ENCODE peak calls at places on chromosome 17, in six cellular contexts. B is A549, T is AG10803, S is H9, R is breast epithelium, G is brain microvascular endothelial cell. H is an unnamed sample.

GRCh38 chr17:6163632-6164319 is 93.6 kb downstream of the WSCD1 start:
- DNase-seq in G (no peak), B (no peak), S (peak; percentile 26), R (no peak), T (peak; percentile 47), H (no peak)

GRCh38 chr17:72516772-72517399 is 396.1 kb downstream of the SOX9 start:
- DNase-seq in S (no peak), G (no peak), R (no peak), B (peak; percentile 59), T (peak; percentile 40), H (no peak)

GRCh38 chr17:60901222-60901621 is 223.6 kb downstream of the BCAS3 start:
- DNase-seq in G (no peak), R (no peak), S (no peak), T (no peak), B (no peak), H (no peak)

GRCh38 chr17:2064147-2064489 is 9.2 kb downstream of the HIC1 start:
- DNase-seq in B (no peak), G (no peak), T (no peak), R (no peak), S (no peak), H (no peak)

GRCh38 chr17:66953661-66954060 is 10.8 kb upstream of the CACNG4 start:
- DNase-seq in S (no peak), G (no peak), R (no peak), T (peak; percentile 18), B (no peak), H (no peak)

GRCh38 chr17:7139400-7139799 is 24.8 kb upstream of the ASGR2 start:
- DNase-seq in T (no peak), B (no peak), S (no peak), R (no peak), G (no peak), H (no peak)

GRCh38 chr17:66963521-66964082 is 905 bp upstream of the CACNG4 start:
- DNase-seq in T (no peak), S (peak; percentile 65), G (no peak), R (no peak), B (no peak), H (no peak)

GRCh38 chr17:47687748-47688147 is 6.2 kb upstream of the TBKBP1 start:
- DNase-seq in T (peak; percentile 47), R (no peak), G (no peak), B (no peak), S (peak; percentile 71), H (no peak)

GRCh38 chr17:935485-935884 is 44.1 kb downstream of the NXN start:
- DNase-seq in G (no peak), T (no peak), B (no peak), R (no peak), S (no peak), H (no peak)

GRCh38 chr17:17882182-17882581 is 45.4 kb upstream of the SREBF1 start:
- DNase-seq in T (no peak), R (no peak), G (no peak), S (peak; percentile 62), B (no peak), H (no peak)

GRCh38 chr17:69468211-69468610 is 53.7 kb downstream of the MAP2K6 start:
- DNase-seq in T (no peak), G (no peak), R (no peak), S (no peak), B (no peak), H (no peak)

GRCh38 chr17:71405101-71405500 is 715.7 kb upstream of the SOX9 start:
- DNase-seq in B (no peak), R (no peak), S (no peak), T (no peak), G (no peak), H (no peak)

GRCh38 chr17:66715745-66716156 is 119.2 kb upstream of the CACNG5 start:
- DNase-seq in G (peak; percentile 68), R (no peak), T (peak; percentile 65), S (peak; percentile 62), B (peak; percentile 89), H (no peak)

GRCh38 chr17:77475012-77475976 is 334.5 kb downstream of the SEC14L1 start:
- DNase-seq in B (no peak), G (peak; percentile 86), T (peak; percentile 89), R (no peak), S (no peak), H (no peak)

GRCh38 chr17:62756198-62756597 is 51.9 kb downstream of the MARCHF10 start:
- DNase-seq in G (no peak), R (no peak), T (no peak), B (no peak), S (no peak), H (no peak)

GRCh38 chr17:27346228-27346899 is 52.5 kb downstream of the WSB1 start:
- DNase-seq in B (no peak), S (no peak), T (no peak), R (no peak), G (no peak), H (no peak)

GRCh38 chr17:3771140-3771539 is 29.8 kb downstream of the ITGAE start:
- DNase-seq in S (no peak), B (no peak), R (no peak), T (no peak), G (no peak), H (no peak)

GRCh38 chr17:8163978-8164814 is 1.4 kb upstream of the VAMP2 start:
- DNase-seq in B (peak; percentile 48), S (peak; percentile 72), R (no peak), G (no peak), T (peak; percentile 65), H (no peak)

GRCh38 chr17:31391496-31391949 is at the start of gene RAB11FIP4:
- DNase-seq in R (no peak), T (no peak), B (no peak), G (no peak), S (peak; percentile 47), H (no peak)

GRCh38 chr17:50909765-50910661 is 43.9 kb upstream of the TOB1 start:
- DNase-seq in G (no peak), B (no peak), T (no peak), S (no peak), R (no peak), H (no peak)

GRCh38 chr17:35796942-35797341 is 1.5 kb upstream of the MMP28 start:
- DNase-seq in S (no peak), T (no peak), R (no peak), G (no peak), B (no peak), H (no peak)

GRCh38 chr17:35243459-35244204 is 760 bp downstream of the SLFN5 start:
- DNase-seq in B (peak; percentile 40), S (peak; percentile 50), T (peak; percentile 72), G (peak; percentile 63), R (no peak), H (no peak)

GRCh38 chr17:43825567-43825966 is 7.4 kb downstream of the MPP3 start:
- DNase-seq in T (no peak), G (no peak), R (no peak), B (no peak), S (no peak), H (no peak)

GRCh38 chr17:751269-752001 is 629 bp downstream of the GEMIN4 start:
- DNase-seq in G (peak; percentile 19), T (peak; percentile 49), R (no peak), S (no peak), B (peak; percentile 58), H (no peak)

GRCh38 chr17:80919331-80920284 is 72.0 kb upstream of the CHMP6 start:
- DNase-seq in S (no peak), T (no peak), G (peak; percentile 48), R (no peak), B (no peak), H (no peak)

GRCh38 chr17:80921741-80922579 is 69.7 kb upstream of the CHMP6 start:
- DNase-seq in G (no peak), B (no peak), T (no peak), R (no peak), S (no peak), H (no peak)

GRCh38 chr17:80918731-80919130 is 72.9 kb upstream of the CHMP6 start:
- DNase-seq in B (no peak), R (no peak), T (no peak), S (no peak), G (no peak), H (no peak)

GRCh38 chr17:80921159-80921558 is 70.5 kb upstream of the CHMP6 start:
- DNase-seq in R (no peak), S (no peak), T (no peak), G (no peak), B (no peak), H (no peak)

GRCh38 chr17:80920406-80920805 is 71.2 kb upstream of the CHMP6 start:
- DNase-seq in R (no peak), S (no peak), G (peak; percentile 94), B (no peak), T (no peak), H (no peak)
- TF ChIP-seq CTCF in R (no peak), S (no peak), G (no peak), B (no peak), T (no peak), H (no peak)

DNA sequence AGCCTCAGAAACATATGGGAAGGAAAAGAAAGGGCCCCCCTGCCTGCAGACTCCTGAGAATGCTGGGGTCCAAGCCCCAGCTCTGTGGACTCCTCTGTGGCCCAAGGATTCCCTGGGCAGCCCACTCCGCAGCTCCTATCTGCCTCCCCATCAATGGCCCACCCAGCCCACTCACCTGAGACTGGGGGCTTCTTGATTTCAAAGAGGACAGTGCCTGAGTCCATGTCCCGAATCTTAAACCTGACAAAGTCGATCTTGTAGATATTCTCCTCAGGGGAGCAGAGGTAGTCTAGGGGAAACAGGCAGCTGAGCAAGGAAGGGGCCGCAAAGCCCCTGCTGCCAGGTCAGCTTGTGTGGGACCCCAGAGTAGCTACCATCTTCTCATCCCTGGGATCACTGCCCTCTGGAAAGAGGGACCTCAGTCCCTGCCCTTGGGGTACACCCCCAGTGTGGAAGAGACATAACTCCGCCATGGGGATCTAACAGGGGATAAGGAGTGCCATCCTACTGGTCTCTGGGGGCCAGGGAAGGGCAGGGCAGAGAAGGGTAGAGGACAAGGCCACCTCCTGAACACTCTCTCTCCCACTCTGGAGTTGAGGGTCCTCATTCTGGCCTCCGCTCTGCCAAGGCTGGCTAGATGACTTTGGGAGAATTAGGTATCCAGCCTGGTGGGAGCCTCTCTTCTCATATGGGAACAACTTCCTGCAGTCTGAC is 3.9 kb downstream of the UNC119 start:
- DNase-seq in S (no peak), G (no peak), T (no peak), B (no peak), R (no peak), H (no peak)
- TF ChIP-seq CTCF in S (no peak), G (no peak), T (no peak), B (no peak), R (no peak), H (no peak)

GRCh38 chr17:57419940-57420522 is 163.7 kb downstream of the MSI2 start:
- DNase-seq in B (no peak), S (no peak), T (no peak), G (no peak), R (no peak), H (no peak)
- TF ChIP-seq CTCF in B (no peak), S (peak; percentile 45), T (no peak), G (no peak), R (no peak), H (no peak)

GRCh38 chr17:79323556-79323955 is 248.9 kb downstream of the ENGASE start:
- DNase-seq in G (no peak), B (no peak), T (no peak), R (no peak), S (no peak), H (no peak)

GRCh38 chr17:79326814-79327213 is 252.2 kb downstream of the ENGASE start:
- DNase-seq in G (no peak), B (no peak), S (no peak), T (no peak), R (no peak), H (no peak)

GRCh38 chr17:79322216-79323123 is 247.8 kb downstream of the ENGASE start:
- DNase-seq in T (no peak), R (no peak), G (no peak), S (no peak), B (no peak), H (no peak)

GRCh38 chr17:79325707-79326106 is 251.1 kb downstream of the ENGASE start:
- DNase-seq in T (no peak), G (peak; percentile 3), B (no peak), R (no peak), S (peak; percentile 66), H (no peak)

GRCh38 chr17:79324219-79324618 is 249.6 kb downstream of the ENGASE start:
- DNase-seq in R (no peak), T (no peak), B (no peak), G (no peak), S (no peak), H (no peak)
- TF ChIP-seq CTCF in R (no peak), T (no peak), B (no peak), G (no peak), S (no peak), H (no peak)

H was measured in esophagus squamous epithelium.